ENCODE peak calls at places on chromosomes 3 and 15, in eight cellular contexts. S, R, Y, O, E, G, J and L are unnamed samples.

GRCh38 chr15:34318277-34319079 is 19.1 kb downstream of the SLC12A6 start:
- DNase-seq in S (no peak), R (peak; percentile 73), Y (peak; percentile 61), O (no peak), E (no peak), G (peak; percentile 35), J (peak; percentile 82), L (no peak)

GRCh38 chr3:185297867-185298266 is 44.0 kb upstream of the EHHADH start:
- DNase-seq in S (no peak), R (no peak), Y (no peak), O (no peak), E (no peak), G (no peak), J (no peak), L (no peak)

GRCh38 chr3:184372911-184373310 is 5.1 kb downstream of the THPO start:
- DNase-seq in S (no peak), R (no peak), Y (no peak), O (no peak), E (no peak), G (no peak), J (no peak), L (no peak)

GRCh38 chr3:129560931-129561594 is 18.1 kb downstream of the H1-8 start:
- DNase-seq in S (no peak), R (peak; percentile 85), Y (peak; percentile 91), O (no peak), E (no peak), G (no peak), J (peak; percentile 93), L (no peak)

GRCh38 chr15:30991301-30992072 is at the start of gene MTMR10:
- DNase-seq in S (peak; percentile 65), R (peak; percentile 84), Y (peak; percentile 64), O (peak; percentile 79), E (peak; percentile 81), G (peak; percentile 96), J (peak; percentile 76), L (peak; percentile 51)

GRCh38 chr15:92820233-92821021 is 79.7 kb upstream of the CHD2 start:
- DNase-seq in S (peak; percentile 87), R (peak; percentile 92), Y (peak; percentile 91), O (peak; percentile 95), E (peak; percentile 93), G (peak; percentile 89), J (peak; percentile 90), L (peak; percentile 86)

GRCh38 chr3:13466781-13467180 is 13.3 kb upstream of the HDAC11 start:
- DNase-seq in S (no peak), R (no peak), Y (no peak), O (no peak), E (no peak), G (no peak), J (no peak), L (no peak)

GRCh38 chr3:196666001-196666867 is 26.7 kb downstream of the NRROS start:
- DNase-seq in S (peak; percentile 40), R (peak; percentile 73), Y (no peak), O (no peak), E (no peak), G (no peak), J (peak; percentile 69), L (no peak)

GRCh38 chr3:28973621-28974020 is 307.2 kb upstream of the RBMS3 start:
- DNase-seq in S (no peak), R (no peak), Y (no peak), O (no peak), E (no peak), G (no peak), J (peak; percentile 5), L (no peak)

GRCh38 chr3:31166249-31166885 is 271.9 kb upstream of the GADL1 start:
- DNase-seq in S (no peak), R (peak; percentile 76), Y (no peak), O (no peak), E (no peak), G (no peak), J (peak; percentile 94), L (no peak)

GRCh38 chr3:161069441-161070251 is 35.5 kb downstream of the B3GALNT1 start:
- DNase-seq in S (no peak), R (peak; percentile 80), Y (no peak), O (no peak), E (no peak), G (peak; percentile 64), J (peak; percentile 84), L (no peak)

GRCh38 chr3:86249833-86250232 is 741.1 kb downstream of the VGLL3 start:
- DNase-seq in S (no peak), R (no peak), Y (no peak), O (no peak), E (no peak), G (no peak), J (no peak), L (no peak)

GRCh38 chr3:86239956-86240355 is 751.0 kb downstream of the VGLL3 start:
- DNase-seq in S (no peak), R (no peak), Y (no peak), O (no peak), E (no peak), G (no peak), J (no peak), L (no peak)

GRCh38 chr3:86244897-86245296 is 746.1 kb downstream of the VGLL3 start:
- DNase-seq in S (no peak), R (no peak), Y (no peak), O (no peak), E (no peak), G (no peak), J (no peak), L (no peak)

DNA sequence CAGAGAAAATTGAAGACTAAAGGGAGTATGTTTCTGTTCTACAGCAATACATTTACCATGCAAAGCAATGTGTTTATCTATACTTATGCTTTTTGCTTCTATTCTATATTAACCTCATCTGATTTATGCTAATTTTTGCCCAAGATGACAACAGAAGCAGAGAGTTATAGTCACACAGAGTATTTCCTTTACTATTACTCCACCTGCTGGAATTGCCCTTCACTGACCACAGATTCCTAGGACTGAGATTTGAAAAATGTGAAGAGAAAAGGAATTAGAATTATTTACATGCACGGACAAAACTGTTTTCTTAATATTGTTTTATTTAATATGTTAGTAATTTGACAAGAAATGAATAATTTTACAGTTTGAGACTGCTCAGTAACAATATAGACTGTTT is 745.6 kb downstream of the VGLL3 start:
- DNase-seq in S (no peak), R (no peak), Y (no peak), O (no peak), E (no peak), G (no peak), J (peak; percentile 19), L (no peak)
- TF ChIP-seq CTCF in S (peak; percentile 71), R (no peak), Y (no peak), O (peak; percentile 46), E (peak; percentile 77), G (no peak), J (no peak), L (no peak)

GRCh38 chr15:52220896-52221660 is 29.9 kb upstream of the GNB5 start:
- DNase-seq in S (no peak), R (no peak), Y (no peak), O (no peak), E (no peak), G (no peak), J (no peak), L (no peak)

GRCh38 chr15:52220251-52220650 is 29.1 kb upstream of the GNB5 start:
- DNase-seq in S (no peak), R (no peak), Y (no peak), O (no peak), E (no peak), G (no peak), J (no peak), L (no peak)

GRCh38 chr15:52218816-52219215 is 27.6 kb upstream of the GNB5 start:
- DNase-seq in S (no peak), R (no peak), Y (no peak), O (no peak), E (no peak), G (no peak), J (no peak), L (no peak)

GRCh38 chr15:52214553-52214952 is 23.4 kb upstream of the GNB5 start:
- DNase-seq in S (no peak), R (no peak), Y (no peak), O (no peak), E (no peak), G (no peak), J (no peak), L (no peak)

GRCh38 chr15:52217186-52217585 is 26.0 kb upstream of the GNB5 start:
- DNase-seq in S (no peak), R (no peak), Y (no peak), O (no peak), E (no peak), G (peak; percentile 22), J (no peak), L (no peak)
- TF ChIP-seq CTCF in S (peak; percentile 29), R (no peak), Y (no peak), O (peak; percentile 50), E (peak; percentile 30), G (peak; percentile 70), J (no peak), L (no peak)

DNA sequence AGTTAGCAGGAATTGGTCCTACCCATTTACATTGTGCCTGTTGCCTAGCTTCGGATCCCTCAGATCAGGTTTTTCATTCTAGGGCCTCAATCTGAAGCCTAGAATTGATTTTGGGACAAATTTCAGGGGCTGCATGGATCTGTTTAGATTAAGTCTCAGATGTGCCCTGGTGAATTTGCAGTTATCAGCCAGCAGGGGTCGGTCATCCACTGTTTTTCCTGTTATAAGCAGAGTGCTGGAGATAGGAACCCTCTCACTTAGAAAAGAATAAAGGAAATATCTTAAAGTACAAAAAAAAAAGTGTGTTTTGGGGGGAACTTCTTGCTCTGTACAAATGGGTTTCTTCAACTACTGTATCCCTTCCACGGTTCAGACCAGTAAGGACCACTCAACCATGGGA is 212.5 kb downstream of the BCHE start:
- DNase-seq in S (no peak), R (peak; percentile 53), Y (no peak), O (no peak), E (no peak), G (no peak), J (peak; percentile 17), L (no peak)
- TF ChIP-seq CTCF in S (peak; percentile 44), R (peak; percentile 72), Y (no peak), O (peak; percentile 34), E (peak; percentile 55), G (no peak), J (no peak), L (no peak)

DNA sequence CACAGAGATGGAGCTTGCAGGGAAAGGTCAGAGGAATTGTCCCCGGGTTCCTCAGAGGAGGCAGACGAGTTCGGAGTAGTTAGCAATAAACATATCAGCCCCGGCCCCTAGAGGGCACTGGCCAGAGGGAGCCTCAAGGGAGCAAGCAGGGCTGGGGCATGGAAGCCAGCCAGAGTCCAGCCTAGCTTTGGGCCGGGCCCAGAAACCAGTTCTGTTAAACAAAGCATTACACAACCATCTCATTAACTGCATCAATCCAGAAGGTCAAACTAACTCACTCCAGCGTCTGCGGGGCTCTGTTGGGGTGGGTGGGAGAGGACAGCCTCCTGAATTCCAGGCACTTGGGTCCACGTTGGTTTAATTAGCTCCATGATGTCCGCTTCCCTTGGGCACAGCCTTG is 41.0 kb upstream of the IREB2 start:
- DNase-seq in S (no peak), R (peak; percentile 38), Y (peak; percentile 19), O (peak; percentile 54), E (no peak), G (no peak), J (peak; percentile 59), L (no peak)
- TF ChIP-seq CTCF in S (no peak), R (peak; percentile 26), Y (no peak), O (peak; percentile 27), E (peak; percentile 29), G (no peak), J (peak; percentile 46), L (no peak)